ENCODE peak calls at places on chromosomes 1 and 21, in nine cellular contexts. H, A, G, K, S, W, N, C and M are unnamed samples.

GRCh38 chr1:115156826-115157468 is 67.6 kb upstream of the TSPAN2 start:
- DNase-seq in S (no peak), N (no peak), C (no peak), G (peak), K (no peak), A (no peak), W (no peak), H (no peak), M (no peak)

GRCh38 chr1:165865941-165866340 is 38.5 kb downstream of the UCK2 start:
- DNase-seq in C (no peak), H (no peak), N (no peak), S (no peak), A (no peak), W (no peak), K (no peak), G (no peak), M (no peak)

GRCh38 chr1:67058761-67059160 is 4.8 kb upstream of the SLC35D1 start:
- DNase-seq in W (no peak), G (no peak), C (no peak), H (no peak), S (no peak), K (no peak), N (no peak), A (no peak), M (no peak)

GRCh38 chr1:188386161-188386560 is 1557.4 kb downstream of the PLA2G4A start:
- DNase-seq in K (no peak), H (no peak), G (peak), S (no peak), A (no peak), W (no peak), C (no peak), N (no peak), M (no peak)

GRCh38 chr1:230208619-230209261 is 141.7 kb downstream of the GALNT2 start:
- DNase-seq in C (no peak), S (no peak), K (no peak), N (no peak), W (no peak), H (no peak), G (peak), A (no peak), M (peak)

GRCh38 chr1:43435146-43436145 is 18.3 kb downstream of the HYI start:
- DNase-seq in H (no peak), W (no peak), G (peak), C (no peak), A (no peak), N (peak), S (no peak), K (no peak), M (no peak)

GRCh38 chr1:161038523-161039153 is at the start of gene TSTD1:
- DNase-seq in S (peak), A (no peak), H (peak), C (peak), W (peak), G (peak), K (no peak), N (peak), M (peak)

GRCh38 chr21:37896788-37897187 is 19.5 kb downstream of the KCNJ6 start:
- DNase-seq in S (no peak), H (no peak), G (no peak), K (no peak), N (no peak), W (no peak), A (no peak), C (no peak), M (no peak)

GRCh38 chr1:162141273-162142023 is 72.0 kb downstream of the NOS1AP start:
- DNase-seq in W (no peak), H (no peak), A (no peak), N (no peak), C (no peak), S (no peak), G (no peak), K (no peak), M (no peak)

GRCh38 chr1:213416461-213417224 is 365.6 kb downstream of the RPS6KC1 start:
- DNase-seq in C (no peak), W (no peak), K (no peak), H (no peak), S (no peak), G (no peak), A (no peak), N (no peak), M (no peak)

GRCh38 chr1:167273027-167273800 is 52.5 kb downstream of the POU2F1 start:
- DNase-seq in C (no peak), G (peak), S (no peak), K (no peak), A (peak), H (no peak), N (no peak), W (no peak), M (no peak)

GRCh38 chr21:37587203-37587602 is 220.6 kb downstream of the DYRK1A start:
- DNase-seq in K (no peak), A (no peak), H (no peak), C (no peak), W (no peak), N (no peak), S (no peak), G (no peak), M (no peak)

GRCh38 chr21:36705679-36706481 is 7.0 kb downstream of the SIM2 start:
- DNase-seq in G (peak), H (no peak), C (no peak), W (no peak), K (no peak), S (no peak), N (no peak), A (peak), M (no peak)

GRCh38 chr1:41876533-41877445 is 41.9 kb downstream of the HIVEP3 start:
- DNase-seq in S (no peak), A (no peak), K (no peak), N (no peak), C (no peak), W (no peak), G (peak), H (no peak), M (no peak)